ENCODE peak calls at places on chromosome 2, in ten cellular contexts. S, E, D, R, P, M, V, X, F and T are unnamed samples.

GRCh38 chr2:160052524-160052923 is 9.9 kb downstream of the PLA2R1 start:
- DNase-seq in S (no peak), E (no peak), D (no peak), R (no peak), P (no peak), M (no peak), V (no peak), X (no peak), F (no peak), T (no peak)

GRCh38 chr2:30990736-30991135 is 147.5 kb downstream of the GALNT14 start:
- DNase-seq in S (no peak), E (no peak), D (no peak), R (no peak), P (no peak), M (no peak), V (no peak), X (no peak), F (no peak), T (no peak)

GRCh38 chr2:222882484-222882928 is 21.7 kb downstream of the ACSL3 start:
- DNase-seq in S (no peak), E (no peak), D (no peak), R (no peak), P (no peak), M (no peak), V (no peak), X (peak), F (no peak), T (no peak)

GRCh38 chr2:69572640-69573039 is 70.9 kb downstream of the AAK1 start:
- DNase-seq in S (peak), E (peak), D (no peak), R (no peak), P (peak), M (no peak), V (no peak), X (peak), F (no peak), T (no peak)

GRCh38 chr2:182554950-182555349 is 128.1 kb upstream of the PDE1A start:
- DNase-seq in S (no peak), E (no peak), D (no peak), R (no peak), P (no peak), M (no peak), V (no peak), X (no peak), F (no peak), T (no peak)

GRCh38 chr2:168201722-168202121 is 45.7 kb downstream of the STK39 start:
- DNase-seq in S (no peak), E (no peak), D (no peak), R (no peak), P (no peak), M (no peak), V (no peak), X (no peak), F (no peak), T (no peak)

GRCh38 chr2:104434363-104434792 is 419.5 kb upstream of the POU3F3 start:
- DNase-seq in S (no peak), E (no peak), D (no peak), R (no peak), P (no peak), M (peak), V (no peak), X (no peak), F (no peak), T (peak)

GRCh38 chr2:216348909-216349308 is 23.4 kb downstream of the MARCHF4 start:
- DNase-seq in S (peak), E (peak), D (peak), R (no peak), P (peak), M (no peak), V (no peak), X (peak), F (no peak), T (peak)

GRCh38 chr2:200655918-200656580 is 70.2 kb downstream of the AOX1 start:
- DNase-seq in S (peak), E (peak), D (no peak), R (no peak), P (peak), M (no peak), V (no peak), X (no peak), F (no peak), T (no peak)

GRCh38 chr2:44107974-44108373 is 60.7 kb upstream of the PPM1B start:
- DNase-seq in S (peak), E (no peak), D (peak), R (no peak), P (peak), M (no peak), V (no peak), X (no peak), F (no peak), T (no peak)

GRCh38 chr2:58539973-58540372 is 298.8 kb upstream of the FANCL start:
- DNase-seq in S (no peak), E (peak), D (no peak), R (no peak), P (no peak), M (no peak), V (no peak), X (peak), F (no peak), T (no peak)

GRCh38 chr2:42957109-42958035 is 165.0 kb upstream of the HAAO start:
- DNase-seq in S (peak), E (no peak), D (peak), R (no peak), P (peak), M (no peak), V (no peak), X (peak), F (no peak), T (no peak)

DNA sequence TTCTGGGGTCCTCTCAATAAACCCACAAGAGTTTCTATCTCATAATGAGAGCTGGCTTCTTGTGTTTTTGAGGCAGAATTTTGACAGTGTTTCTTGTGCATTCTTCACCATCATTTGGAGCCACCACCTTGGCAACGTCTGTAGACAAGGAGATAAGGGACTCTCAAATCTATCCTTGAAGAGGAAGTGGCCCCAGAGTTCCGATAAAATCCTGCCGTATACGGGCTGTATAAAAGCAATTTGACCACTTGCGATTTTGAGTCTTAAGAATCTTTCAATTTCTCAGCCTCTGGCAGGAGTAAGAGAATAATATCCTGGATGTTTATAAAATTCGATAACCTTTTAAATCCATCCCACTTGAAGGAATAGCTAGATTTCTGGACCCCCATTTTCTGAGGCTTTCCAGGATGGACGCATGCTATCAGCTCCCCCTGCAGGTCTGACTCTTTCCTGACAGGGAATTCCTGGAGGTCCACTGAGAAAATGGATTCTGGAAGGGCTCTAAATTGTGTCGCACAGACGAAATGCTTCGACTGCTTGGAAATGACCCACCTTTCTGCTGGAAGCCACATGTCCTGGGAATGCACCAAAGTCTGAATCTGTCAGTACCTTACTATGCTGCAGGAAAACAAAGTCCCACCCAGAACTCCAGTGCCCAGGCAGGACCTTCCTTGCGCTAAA is 54.1 kb downstream of the E2F6 start:
- DNase-seq in S (peak), E (peak), D (peak), R (no peak), P (peak), M (peak), V (peak), X (peak), F (peak), T (peak)
- TF ChIP-seq CTCF in S (peak), E (peak), D (peak), R (peak), P (peak), M (peak), V (peak), X (peak), F (peak), T (peak)

GRCh38 chr2:207078186-207078798 is 87.5 kb downstream of the KLF7 start:
- DNase-seq in S (no peak), E (no peak), D (no peak), R (no peak), P (no peak), M (no peak), V (no peak), X (no peak), F (no peak), T (no peak)

GRCh38 chr2:207075456-207075855 is 90.3 kb downstream of the KLF7 start:
- DNase-seq in S (no peak), E (no peak), D (no peak), R (no peak), P (no peak), M (no peak), V (no peak), X (no peak), F (no peak), T (no peak)

GRCh38 chr2:207072579-207072978 is 93.2 kb downstream of the KLF7 start:
- DNase-seq in S (no peak), E (no peak), D (no peak), R (no peak), P (no peak), M (no peak), V (no peak), X (no peak), F (no peak), T (no peak)

GRCh38 chr2:207071820-207072219 is 93.9 kb downstream of the KLF7 start:
- DNase-seq in S (no peak), E (no peak), D (no peak), R (no peak), P (no peak), M (no peak), V (no peak), X (no peak), F (no peak), T (no peak)

GRCh38 chr2:207073791-207074678 is 91.7 kb downstream of the KLF7 start:
- DNase-seq in S (peak), E (peak), D (peak), R (no peak), P (peak), M (no peak), V (no peak), X (peak), F (no peak), T (peak)
- TF ChIP-seq CTCF in S (no peak), E (peak), D (no peak), R (no peak), P (no peak), M (no peak), V (no peak), X (no peak), F (no peak), T (no peak)

GRCh38 chr2:135741395-135742306 is at the start of gene UBXN4:
- DNase-seq in S (peak), E (peak), D (peak), R (peak), P (peak), M (peak), V (peak), X (peak), F (peak), T (peak)
- TF ChIP-seq CTCF in S (peak), E (peak), D (peak), R (peak), P (peak), M (peak), V (no peak), X (peak), F (peak), T (peak)

GRCh38 chr2:81007104-81007503 is 702.6 kb upstream of the LRRTM1 start:
- DNase-seq in S (no peak), E (no peak), D (no peak), R (no peak), P (no peak), M (no peak), V (no peak), X (peak), F (no peak), T (no peak)
- TF ChIP-seq CTCF in S (no peak), E (no peak), D (no peak), R (no peak), P (no peak), M (no peak), V (no peak), X (peak), F (no peak), T (no peak)